ENCODE peak calls at places on chromosomes 4 and X, in four cellular contexts. One of them, this sample, is unnamed.

GRCh38 chr4:143391895-143392294 is 55.2 kb downstream of the GAB1 start:
- DNase-seq in CD8-positive, alpha-beta T cell: no peak
- DNase-seq in lower lobe of right lung: no peak
- DNase-seq in endothelial cell of umbilical vein: no peak
- DNase-seq in this sample: no peak

GRCh38 chrX:119604778-119605177 is 1.4 kb downstream of the NKRF start:
- DNase-seq in lower lobe of right lung: no peak
- DNase-seq in CD8-positive, alpha-beta T cell: no peak
- DNase-seq in endothelial cell of umbilical vein: peak; percentile 2
- DNase-seq in this sample: no peak

GRCh38 chrX:71128915-71129765 is 10.7 kb downstream of the MED12 start:
- DNase-seq in lower lobe of right lung: peak; percentile 76
- DNase-seq in CD8-positive, alpha-beta T cell: peak; percentile 58
- DNase-seq in endothelial cell of umbilical vein: peak; percentile 64
- DNase-seq in this sample: peak; percentile 62

GRCh38 chrX:131572372-131573014 is 28.6 kb downstream of the OR13H1 start:
- DNase-seq in endothelial cell of umbilical vein: no peak
- DNase-seq in CD8-positive, alpha-beta T cell: no peak
- DNase-seq in lower lobe of right lung: no peak
- DNase-seq in this sample: no peak

GRCh38 chr4:7691992-7692391 is 247.7 kb downstream of the AFAP1 start:
- DNase-seq in endothelial cell of umbilical vein: no peak
- DNase-seq in CD8-positive, alpha-beta T cell: no peak
- DNase-seq in lower lobe of right lung: peak; percentile 47
- DNase-seq in this sample: no peak

GRCh38 chr4:188439641-188440311 is 300.5 kb downstream of the TRIML1 start:
- DNase-seq in CD8-positive, alpha-beta T cell: no peak
- DNase-seq in endothelial cell of umbilical vein: no peak
- DNase-seq in lower lobe of right lung: no peak
- DNase-seq in this sample: no peak

GRCh38 chrX:19698125-19698524 is 182.8 kb upstream of the MAP3K15 start:
- DNase-seq in lower lobe of right lung: no peak
- DNase-seq in CD8-positive, alpha-beta T cell: no peak
- DNase-seq in endothelial cell of umbilical vein: no peak
- DNase-seq in this sample: peak; percentile 42

GRCh38 chr4:55458164-55458563 is 62.4 kb downstream of the TMEM165 start:
- DNase-seq in lower lobe of right lung: no peak
- DNase-seq in endothelial cell of umbilical vein: no peak
- DNase-seq in CD8-positive, alpha-beta T cell: no peak
- DNase-seq in this sample: no peak

GRCh38 chr4:188714907-188715306 is 575.7 kb downstream of the TRIML1 start:
- DNase-seq in CD8-positive, alpha-beta T cell: no peak
- DNase-seq in lower lobe of right lung: no peak
- DNase-seq in endothelial cell of umbilical vein: no peak
- DNase-seq in this sample: no peak

GRCh38 chr4:179285696-179286095 is 1843.5 kb upstream of the AGA start:
- DNase-seq in CD8-positive, alpha-beta T cell: no peak
- DNase-seq in lower lobe of right lung: no peak
- DNase-seq in endothelial cell of umbilical vein: no peak
- DNase-seq in this sample: no peak

GRCh38 chrX:46630141-46630540 is 56.6 kb downstream of the CHST7 start:
- DNase-seq in endothelial cell of umbilical vein: no peak
- DNase-seq in lower lobe of right lung: no peak
- DNase-seq in CD8-positive, alpha-beta T cell: no peak
- DNase-seq in this sample: no peak

DNA sequence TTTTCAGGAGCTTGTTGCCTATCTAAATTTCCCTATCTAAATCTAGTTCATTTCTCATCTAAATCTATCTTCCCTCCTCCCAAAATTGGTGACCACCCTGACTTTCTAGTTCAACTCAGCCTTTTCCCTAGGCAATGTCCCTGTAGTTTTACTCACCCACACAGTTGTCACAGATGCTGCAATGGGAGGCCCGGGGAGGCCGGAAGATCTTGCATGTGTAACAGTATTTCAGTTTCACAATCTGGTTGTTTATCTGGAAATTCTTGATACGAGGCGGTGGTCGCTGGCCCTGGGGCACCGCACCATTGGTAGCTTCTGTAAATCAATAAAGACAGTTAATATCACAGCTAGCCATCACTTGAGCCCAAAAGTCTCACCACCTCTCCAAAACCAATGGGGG is 20.2 kb downstream of the ZDHHC9 start:
- DNase-seq in lower lobe of right lung: peak; percentile 45
- DNase-seq in CD8-positive, alpha-beta T cell: no peak
- DNase-seq in endothelial cell of umbilical vein: no peak
- DNase-seq in this sample: no peak
- TF ChIP-seq CTCF in lower lobe of right lung: no peak
- TF ChIP-seq CTCF in CD8-positive, alpha-beta T cell: no peak
- TF ChIP-seq CTCF in endothelial cell of umbilical vein: no peak
- TF ChIP-seq CTCF in this sample: no peak

DNA sequence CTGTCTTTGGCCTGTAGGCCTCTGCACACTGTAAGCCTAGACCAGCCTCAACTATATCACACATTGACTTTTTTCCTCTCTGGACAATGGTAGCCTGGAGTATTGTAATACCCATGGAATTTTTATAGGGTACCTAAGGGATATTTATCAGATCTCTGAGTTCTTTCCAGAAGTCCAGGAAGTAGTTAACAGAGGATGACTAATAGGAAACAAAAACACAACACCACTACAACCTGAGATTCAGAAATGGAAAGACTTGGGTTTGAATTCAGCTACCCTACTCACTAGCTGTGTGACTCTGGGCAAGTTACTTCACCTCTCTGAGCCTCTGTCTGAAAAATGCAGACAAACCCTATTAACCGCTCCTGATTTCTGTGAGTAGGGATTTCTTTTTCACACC is 7.7 kb upstream of the STX18 start:
- DNase-seq in lower lobe of right lung: no peak
- DNase-seq in endothelial cell of umbilical vein: peak; percentile 19
- DNase-seq in CD8-positive, alpha-beta T cell: no peak
- DNase-seq in this sample: no peak
- H3K36me3 ChIP-seq in lower lobe of right lung: peaks cover 10% of the 10 kb centered on the region
- H3K36me3 ChIP-seq in endothelial cell of umbilical vein: no peaks in the 10 kb centered on the region
- H3K36me3 ChIP-seq in CD8-positive, alpha-beta T cell: peaks cover 14% of the 10 kb centered on the region
- H3K36me3 ChIP-seq in this sample: no peaks in the 10 kb centered on the region

GRCh38 chrX:153576961-153577360 is 22.0 kb downstream of the CCNQ start:
- DNase-seq in endothelial cell of umbilical vein: no peak
- DNase-seq in lower lobe of right lung: no peak
- DNase-seq in CD8-positive, alpha-beta T cell: no peak
- DNase-seq in this sample: no peak

GRCh38 chrX:153582896-153583295 is 16.0 kb downstream of the CCNQ start:
- DNase-seq in endothelial cell of umbilical vein: peak; percentile 25
- DNase-seq in CD8-positive, alpha-beta T cell: peak; percentile 49
- DNase-seq in lower lobe of right lung: peak; percentile 50
- DNase-seq in this sample: no peak

GRCh38 chrX:153578200-153578835 is 20.6 kb downstream of the CCNQ start:
- DNase-seq in endothelial cell of umbilical vein: no peak
- DNase-seq in lower lobe of right lung: no peak
- DNase-seq in CD8-positive, alpha-beta T cell: no peak
- DNase-seq in this sample: no peak

GRCh38 chrX:153583433-153583832 is 15.5 kb downstream of the CCNQ start:
- DNase-seq in CD8-positive, alpha-beta T cell: no peak
- DNase-seq in endothelial cell of umbilical vein: peak; percentile 1
- DNase-seq in lower lobe of right lung: no peak
- DNase-seq in this sample: no peak

GRCh38 chrX:153580700-153581386 is 18.1 kb downstream of the CCNQ start:
- DNase-seq in lower lobe of right lung: no peak
- DNase-seq in CD8-positive, alpha-beta T cell: no peak
- DNase-seq in endothelial cell of umbilical vein: peak; percentile 1
- DNase-seq in this sample: no peak
- TF ChIP-seq CTCF in lower lobe of right lung: no peak
- TF ChIP-seq CTCF in CD8-positive, alpha-beta T cell: no peak
- TF ChIP-seq CTCF in endothelial cell of umbilical vein: no peak
- TF ChIP-seq CTCF in this sample: no peak

DNA sequence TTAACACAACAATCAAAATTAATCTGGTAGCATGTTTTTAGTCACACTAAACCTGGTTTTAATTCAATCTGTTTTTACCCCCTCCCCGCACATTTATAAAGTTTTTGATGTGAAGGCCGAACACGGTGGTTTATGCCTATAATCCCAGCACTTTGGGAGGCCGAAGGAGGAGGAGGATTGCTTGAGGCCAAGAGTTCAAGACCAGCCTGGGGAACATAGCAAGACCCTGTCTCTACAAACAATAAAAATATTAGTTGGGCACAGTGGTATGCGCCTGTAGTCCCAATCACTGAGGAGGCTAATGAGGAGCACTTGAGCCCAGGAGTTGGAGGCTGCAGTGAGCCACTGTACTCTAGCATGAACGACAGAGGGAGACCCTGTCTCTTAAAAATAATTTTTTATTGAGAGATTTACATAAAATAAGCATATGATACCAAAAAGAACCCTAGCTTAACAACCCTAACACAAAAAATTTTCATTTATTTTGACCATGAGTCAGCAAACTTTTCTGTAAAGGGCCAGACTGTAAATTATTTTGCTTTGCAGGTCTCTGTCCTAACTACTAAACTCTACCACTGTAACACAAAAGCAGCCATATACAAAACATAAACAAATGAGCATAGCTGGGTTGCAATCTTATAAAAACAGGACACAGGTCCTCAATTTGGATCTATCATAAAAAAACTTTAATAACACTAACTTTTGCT is 21.5 kb downstream of the HNRNPD start:
- DNase-seq in endothelial cell of umbilical vein: no peak
- DNase-seq in CD8-positive, alpha-beta T cell: no peak
- DNase-seq in lower lobe of right lung: no peak
- DNase-seq in this sample: no peak
- H3K36me3 ChIP-seq in endothelial cell of umbilical vein: peaks cover 9% of the 10 kb centered on the region
- H3K36me3 ChIP-seq in CD8-positive, alpha-beta T cell: peaks cover 24% of the 10 kb centered on the region
- H3K36me3 ChIP-seq in lower lobe of right lung: peaks cover 94% of the 10 kb centered on the region
- H3K36me3 ChIP-seq in this sample: no peaks in the 10 kb centered on the region

GRCh38 chr4:158624889-158625478 is 46.7 kb downstream of the C4orf46 start:
- DNase-seq in endothelial cell of umbilical vein: peak; percentile 63
- DNase-seq in CD8-positive, alpha-beta T cell: no peak
- DNase-seq in lower lobe of right lung: no peak
- DNase-seq in this sample: no peak
- TF ChIP-seq CTCF in endothelial cell of umbilical vein: peak; percentile 42
- TF ChIP-seq CTCF in CD8-positive, alpha-beta T cell: peak; percentile 44
- TF ChIP-seq CTCF in lower lobe of right lung: peak; percentile 76
- TF ChIP-seq CTCF in this sample: peak; percentile 79

GRCh38 chr4:184713887-184714286 is 20.0 kb downstream of the CENPU start:
- DNase-seq in endothelial cell of umbilical vein: no peak
- DNase-seq in lower lobe of right lung: no peak
- DNase-seq in CD8-positive, alpha-beta T cell: no peak
- DNase-seq in this sample: no peak
- H3K36me3 ChIP-seq in endothelial cell of umbilical vein: no peaks in the 10 kb centered on the region
- H3K36me3 ChIP-seq in lower lobe of right lung: no peaks in the 10 kb centered on the region
- H3K36me3 ChIP-seq in CD8-positive, alpha-beta T cell: no peaks in the 10 kb centered on the region
- H3K36me3 ChIP-seq in this sample: no peaks in the 10 kb centered on the region

DNA sequence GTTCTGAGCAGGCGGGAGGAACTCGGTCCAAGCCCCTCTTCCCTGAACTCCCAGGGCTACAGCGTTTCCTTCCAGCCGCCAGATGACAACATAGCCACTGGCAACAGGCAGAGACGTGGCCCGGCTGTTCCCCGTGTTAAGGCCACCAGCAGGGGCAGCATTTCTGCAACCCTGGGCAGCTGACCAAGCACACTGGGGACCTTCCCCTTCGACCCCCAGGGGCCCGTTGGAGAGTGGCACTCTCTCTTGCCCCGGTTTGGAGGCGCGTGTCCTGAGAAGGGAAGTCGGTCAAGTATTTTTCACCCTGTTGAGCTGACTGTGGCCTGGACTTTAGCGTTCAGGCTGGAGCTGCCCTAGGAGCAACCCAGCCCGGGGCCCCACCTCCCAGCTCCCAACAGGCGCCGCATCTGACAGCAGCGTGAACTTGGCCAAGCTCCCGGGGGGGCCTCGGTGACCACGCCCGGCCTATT is 37.6 kb downstream of the ZBTB49 start:
- DNase-seq in CD8-positive, alpha-beta T cell: no peak
- DNase-seq in lower lobe of right lung: peak; percentile 59
- DNase-seq in endothelial cell of umbilical vein: peak; percentile 10
- DNase-seq in this sample: peak; percentile 20
- TF ChIP-seq CTCF in CD8-positive, alpha-beta T cell: no peak
- TF ChIP-seq CTCF in lower lobe of right lung: peak; percentile 30
- TF ChIP-seq CTCF in endothelial cell of umbilical vein: peak; percentile 41
- TF ChIP-seq CTCF in this sample: no peak

DNA sequence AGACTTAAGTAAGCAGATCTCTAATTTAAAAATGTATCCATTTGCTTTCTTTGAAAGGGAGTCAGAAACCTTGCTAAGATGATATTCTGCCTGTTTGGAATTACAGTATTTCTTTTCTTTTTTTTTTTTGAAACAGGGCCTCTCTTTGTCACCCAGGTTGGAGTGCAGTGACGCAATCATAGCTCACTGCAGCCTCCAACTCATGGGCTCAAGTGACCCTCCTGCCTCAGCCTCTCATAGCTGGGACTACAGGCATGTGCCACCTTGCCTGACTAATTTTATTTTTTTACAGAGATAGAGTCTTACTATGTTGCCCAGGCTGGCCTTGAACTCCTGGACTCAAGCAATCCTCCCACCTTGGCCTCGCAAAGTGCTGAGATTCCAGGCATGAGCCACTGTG is 40.0 kb downstream of the ANAPC4 start:
- DNase-seq in lower lobe of right lung: no peak
- DNase-seq in endothelial cell of umbilical vein: no peak
- DNase-seq in CD8-positive, alpha-beta T cell: no peak
- DNase-seq in this sample: no peak
- H3K36me3 ChIP-seq in lower lobe of right lung: peaks cover 76% of the 10 kb centered on the region
- H3K36me3 ChIP-seq in endothelial cell of umbilical vein: peaks cover 3% of the 10 kb centered on the region
- H3K36me3 ChIP-seq in CD8-positive, alpha-beta T cell: peaks cover 28% of the 10 kb centered on the region
- H3K36me3 ChIP-seq in this sample: peaks cover 1% of the 10 kb centered on the region